ENCODE peak calls at places on chromosomes 3 and 15, in five cellular contexts. F, B, D, Z and X are unnamed samples.

GRCh38 chr3:152400912-152401311 is 132.2 kb downstream of the MBNL1 start:
- DNase-seq in F (peak; percentile 64), B (no peak), Z (no peak), D (no peak), X (no peak)

GRCh38 chr3:35648347-35648746 is 9.0 kb downstream of the ARPP21 start:
- DNase-seq in D (no peak), Z (no peak), B (peak; percentile 26), F (no peak), X (no peak)

GRCh38 chr3:170085396-170085795 is 47.6 kb downstream of the GPR160 start:
- DNase-seq in B (no peak), Z (no peak), F (no peak), D (no peak), X (no peak)

GRCh38 chr3:6439824-6440223 is 421.1 kb upstream of the GRM7 start:
- DNase-seq in B (no peak), F (no peak), Z (no peak), D (no peak), X (no peak)

GRCh38 chr3:64008952-64009351 is 14.3 kb downstream of the PSMD6 start:
- DNase-seq in D (no peak), B (no peak), Z (no peak), F (no peak), X (no peak)

GRCh38 chr15:47331796-47332480 is 385.4 kb upstream of the SEMA6D start:
- DNase-seq in F (no peak), B (no peak), Z (no peak), D (no peak), X (no peak)

GRCh38 chr15:57820119-57820518 is 113.6 kb downstream of the POLR2M start:
- DNase-seq in F (no peak), B (no peak), Z (no peak), D (no peak), X (no peak)

GRCh38 chr3:57942872-57943283 is 65.3 kb upstream of the FLNB start:
- DNase-seq in B (no peak), F (no peak), D (no peak), Z (peak; percentile 64), X (no peak)

GRCh38 chr3:52204337-52205073 is 6.5 kb downstream of the ALAS1 start:
- DNase-seq in B (no peak), D (no peak), F (no peak), Z (peak; percentile 59), X (no peak)

GRCh38 chr15:95325763-95326688 is 1004.5 kb upstream of the NR2F2 start:
- DNase-seq in B (no peak), F (no peak), D (no peak), Z (no peak), X (no peak)

GRCh38 chr3:124594581-124594980 is 135.7 kb upstream of the UMPS start:
- DNase-seq in B (no peak), Z (no peak), F (no peak), D (no peak), X (no peak)

GRCh38 chr15:40881351-40881750 is 7.3 kb upstream of the RHOV start:
- DNase-seq in Z (no peak), B (no peak), F (no peak), D (no peak), X (no peak)

GRCh38 chr15:84887928-84888327 is 3.5 kb downstream of the SLC28A1 start:
- DNase-seq in F (no peak), D (no peak), B (no peak), Z (peak; percentile 44), X (no peak)

GRCh38 chr3:30500666-30501399 is 105.6 kb upstream of the TGFBR2 start:
- DNase-seq in Z (no peak), B (no peak), F (no peak), D (no peak), X (no peak)

GRCh38 chr15:32979710-32980109 is 214.8 kb downstream of the FMN1 start:
- DNase-seq in B (no peak), F (peak; percentile 75), D (no peak), Z (no peak), X (no peak)

GRCh38 chr15:52857937-52858336 is 67.8 kb upstream of the ONECUT1 start:
- DNase-seq in B (no peak), F (peak; percentile 79), Z (no peak), D (peak; percentile 37), X (no peak)

GRCh38 chr3:78660958-78661357 is 1106.8 kb downstream of the ROBO1 start:
- DNase-seq in D (no peak), F (no peak), Z (no peak), B (no peak), X (no peak)

GRCh38 chr3:157174265-157174615 is 14.3 kb upstream of the CCNL1 start:
- DNase-seq in B (peak; percentile 41), F (no peak), Z (peak; percentile 38), D (no peak), X (no peak)

GRCh38 chr3:14280326-14280725 is 101.7 kb downstream of the LSM3 start:
- DNase-seq in F (no peak), B (no peak), Z (no peak), D (no peak), X (no peak)

GRCh38 chr15:70250208-70251201 is 152.8 kb upstream of the TLE3 start:
- DNase-seq in Z (no peak), D (no peak), B (no peak), F (no peak), X (no peak)

GRCh38 chr3:153291052-153291689 is 129.1 kb downstream of the RAP2B start:
- DNase-seq in Z (peak; percentile 12), D (no peak), F (no peak), B (no peak), X (no peak)

GRCh38 chr3:189324538-189325138 is 152.9 kb downstream of the TPRG1 start:
- DNase-seq in Z (peak; percentile 96), F (peak; percentile 87), B (no peak), D (no peak), X (peak; percentile 74)

GRCh38 chr15:62432702-62433398 is 267.8 kb upstream of the C2CD4B start:
- DNase-seq in Z (no peak), D (no peak), F (no peak), B (no peak), X (no peak)

GRCh38 chr15:27686376-27686775 is 412.7 kb downstream of the OCA2 start:
- DNase-seq in D (no peak), Z (no peak), F (no peak), B (no peak), X (no peak)

GRCh38 chr15:98548172-98548971 is 100.0 kb upstream of the IGF1R start:
- DNase-seq in F (peak; percentile 73), Z (peak; percentile 21), B (peak; percentile 36), D (peak; percentile 56), X (peak; percentile 42)

GRCh38 chr3:64343692-64344440 is 118.6 kb upstream of the PRICKLE2 start:
- DNase-seq in F (peak; percentile 49), Z (no peak), B (no peak), D (no peak), X (no peak)

DNA sequence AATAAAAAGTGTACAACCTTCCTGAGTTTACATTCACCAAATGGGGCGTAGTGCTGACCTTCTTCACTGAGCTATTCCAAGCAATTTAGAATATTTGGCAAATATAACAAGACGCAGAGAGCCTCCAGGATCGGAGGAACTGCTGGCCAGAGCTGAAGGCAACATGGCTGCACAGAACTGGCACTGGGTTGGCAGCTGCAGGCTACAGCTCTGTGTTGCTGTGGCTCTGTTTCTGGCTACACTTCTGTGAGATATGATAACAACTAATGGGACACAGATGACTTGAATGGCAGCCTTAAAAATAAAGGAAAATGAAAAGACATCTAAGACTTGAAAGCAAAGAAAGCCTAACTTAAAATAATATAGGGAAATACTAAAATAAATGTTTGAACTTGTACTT is 10.8 kb upstream of the SLC6A20 start:
- DNase-seq in D (no peak), F (no peak), B (no peak), Z (no peak), X (no peak)
- H3K27ac ChIP-seq in D (no peak overlapping the region), F (no peak overlapping the region), B (peak overlapping the region; percentile 69), Z (no peak overlapping the region), X (no peak overlapping the region)

GRCh38 chr3:132210476-132211346 is 106.5 kb upstream of the ACP3 start:
- DNase-seq in B (no peak), Z (peak; percentile 55), F (no peak), D (peak; percentile 12), X (no peak)
- H3K27ac ChIP-seq in B (no peak overlapping the region), Z (no peak overlapping the region), F (no peak overlapping the region), D (no peak overlapping the region), X (no peak overlapping the region)

GRCh38 chr3:172354931-172355499 is 93.2 kb downstream of the GHSR start:
- DNase-seq in D (no peak), F (no peak), B (no peak), Z (no peak), X (no peak)

GRCh38 chr3:172357850-172358754 is 90.2 kb downstream of the GHSR start:
- DNase-seq in F (no peak), D (no peak), Z (no peak), B (no peak), X (no peak)

GRCh38 chr3:172352786-172353185 is 95.5 kb downstream of the GHSR start:
- DNase-seq in F (no peak), Z (no peak), D (no peak), B (no peak), X (no peak)

GRCh38 chr3:172356427-172356826 is 91.8 kb downstream of the GHSR start:
- DNase-seq in F (no peak), D (no peak), Z (no peak), B (no peak), X (no peak)

DNA sequence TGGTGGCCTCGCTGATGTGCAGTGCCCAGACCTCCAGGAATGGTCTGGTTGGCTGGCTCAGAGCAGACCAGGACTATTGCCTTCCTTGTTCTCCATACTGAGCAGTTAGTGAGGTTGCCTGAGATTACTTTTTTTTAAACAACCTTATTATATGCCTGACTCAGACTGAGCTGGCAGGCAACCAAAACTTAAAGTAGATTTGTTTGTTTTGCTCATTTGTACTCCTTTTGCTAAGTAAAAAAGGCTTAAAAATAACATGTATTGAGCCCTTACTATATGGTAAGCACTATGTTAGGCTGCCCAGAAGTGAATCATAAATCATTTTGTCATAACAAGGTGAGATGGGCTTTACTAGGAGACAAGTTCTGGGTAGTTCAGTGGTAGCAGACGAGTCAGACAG is 92.4 kb downstream of the GHSR start:
- DNase-seq in D (no peak), Z (no peak), B (no peak), F (peak; percentile 87), X (no peak)
- H3K27ac ChIP-seq in D (no peak overlapping the region), Z (no peak overlapping the region), B (no peak overlapping the region), F (no peak overlapping the region), X (no peak overlapping the region)

GRCh38 chr15:73051811-73052678 is at the start of gene NEO1:
- DNase-seq in Z (peak; percentile 86), F (peak; percentile 82), D (peak; percentile 94), B (peak; percentile 95), X (peak; percentile 81)
- H3K27ac ChIP-seq in Z (peak within 1 kb of the TSS; percentile 93), F (peak within 1 kb of the TSS; percentile 72), D (peak within 1 kb of the TSS; percentile 98), B (peak within 1 kb of the TSS; percentile 99), X (no peak within 1 kb of the TSS)

GRCh38 chr15:100114100-100114499 is 227.7 kb downstream of the ADAMTS17 start:
- DNase-seq in F (peak; percentile 90), D (no peak), Z (no peak), B (peak; percentile 28), X (no peak)
- H3K27ac ChIP-seq in F (peak overlapping the region; percentile 92), D (peak overlapping the region; percentile 22), Z (no peak overlapping the region), B (peak overlapping the region; percentile 10), X (no peak overlapping the region)

GRCh38 chr15:31352283-31352880 is 25.7 kb downstream of the KLF13 start:
- DNase-seq in Z (peak; percentile 62), D (no peak), F (no peak), B (peak; percentile 44), X (no peak)
- H3K27ac ChIP-seq in Z (peak overlapping the region; percentile 65), D (no peak overlapping the region), F (peak overlapping the region; percentile 81), B (peak overlapping the region; percentile 99), X (peak overlapping the region; percentile 93)